ENCODE peak calls at places on chromosomes 3 and 15, in eight cellular contexts. B is mesothelial cell of epicardium, F is pancreas, H is HCT116, N is mucosa of descending colon, M is heart left ventricle, V is fibroblast of lung, C is progenitor cell of endocrine pancreas. D is an unnamed sample.

GRCh38 chr15:75178938-75179772 is 22.5 kb upstream of the C15orf39 start:
- DNase-seq in B (no peak), F (no peak), H (no peak), N (no peak), M (no peak), V (no peak), C (no peak), D (no peak)

GRCh38 chr3:162111861-162112260 is 615.3 kb downstream of the OTOL1 start:
- DNase-seq in B (no peak), F (no peak), H (no peak), N (no peak), M (no peak), V (no peak), C (no peak), D (no peak)

GRCh38 chr3:50612234-50612972 is 829 bp upstream of the CISH start:
- DNase-seq in B (no peak), F (no peak), H (no peak), N (no peak), M (no peak), V (no peak), C (no peak), D (no peak)

GRCh38 chr3:131361464-131362421 is 19.8 kb upstream of the NUDT16 start:
- DNase-seq in B (peak; percentile 27), F (peak; percentile 99), H (peak; percentile 98), N (peak; percentile 96), M (peak; percentile 84), V (peak; percentile 51), C (peak; percentile 83), D (peak; percentile 69)

GRCh38 chr3:42080452-42080872 is 10.7 kb upstream of the TRAK1 start:
- DNase-seq in B (no peak), F (no peak), H (peak; percentile 64), N (no peak), M (no peak), V (peak; percentile 72), C (no peak), D (no peak)

GRCh38 chr15:89101302-89102191 is 13.3 kb downstream of the ABHD2 start:
- DNase-seq in B (no peak), F (peak; percentile 74), H (peak; percentile 87), N (no peak), M (peak; percentile 80), V (peak; percentile 95), C (no peak), D (no peak)

GRCh38 chr3:123732447-123732846 is 147.6 kb upstream of the HACD2 start:
- DNase-seq in B (no peak), F (no peak), H (no peak), N (no peak), M (no peak), V (peak; percentile 90), C (no peak), D (no peak)

GRCh38 chr15:75928680-75929608 is 25.3 kb downstream of the FBXO22 start:
- DNase-seq in B (no peak), F (peak; percentile 34), H (peak; percentile 10), N (no peak), M (no peak), V (peak; percentile 39), C (no peak), D (peak; percentile 59)

GRCh38 chr15:29859293-29859692 is 37.0 kb upstream of the TJP1 start:
- DNase-seq in B (no peak), F (no peak), H (no peak), N (no peak), M (no peak), V (no peak), C (no peak), D (no peak)

GRCh38 chr15:39381517-39381916 is 199.4 kb upstream of the THBS1 start:
- DNase-seq in B (no peak), F (no peak), H (no peak), N (no peak), M (no peak), V (no peak), C (no peak), D (no peak)

GRCh38 chr3:150184426-150185071 is 213.9 kb upstream of the PFN2 start:
- DNase-seq in B (no peak), F (no peak), H (no peak), N (no peak), M (no peak), V (peak; percentile 56), C (no peak), D (no peak)

GRCh38 chr3:37458162-37458895 is 283.9 kb upstream of the LRRFIP2 start:
- DNase-seq in B (no peak), F (no peak), H (no peak), N (peak; percentile 32), M (no peak), V (no peak), C (no peak), D (no peak)

GRCh38 chr15:63173116-63173470 is 15.8 kb upstream of the RPS27L start:
- DNase-seq in B (no peak), F (no peak), H (no peak), N (no peak), M (no peak), V (no peak), C (no peak), D (no peak)

GRCh38 chr3:89113344-89113743 is 5.9 kb downstream of the EPHA3 start:
- DNase-seq in B (no peak), F (no peak), H (no peak), N (no peak), M (no peak), V (no peak), C (no peak), D (no peak)

GRCh38 chr15:40498418-40498817 is 27.6 kb downstream of the CHST14 start:
- DNase-seq in B (no peak), F (no peak), H (no peak), N (no peak), M (no peak), V (peak; percentile 45), C (no peak), D (no peak)

DNA sequence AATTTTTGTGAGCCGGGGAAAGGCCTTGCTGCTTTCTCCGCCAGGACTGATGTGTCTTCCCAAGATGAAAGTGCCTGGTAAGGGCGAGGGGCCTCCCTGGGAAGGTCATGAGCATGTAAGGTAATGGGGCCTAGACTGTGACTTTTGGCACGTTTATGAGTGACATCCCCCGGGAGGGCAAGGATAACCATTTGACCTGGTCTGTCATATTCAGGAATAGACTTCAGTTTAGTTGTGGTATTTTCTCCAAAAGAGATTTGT is 630 bp upstream of the CNBP start:
- DNase-seq in B (no peak), F (no peak), H (no peak), N (no peak), M (no peak), V (no peak), C (peak; percentile 13), D (peak; percentile 25)
- TF ChIP-seq CTCF in B (no peak), F (no peak), H (no peak), N (no peak), M (no peak), V (no peak), C (no peak), D (no peak)

GRCh38 chr3:58099850-58100249 is 91.6 kb downstream of the FLNB start:
- DNase-seq in B (no peak), F (no peak), H (no peak), N (no peak), M (no peak), V (no peak), C (no peak), D (no peak)
- TF ChIP-seq CTCF in B (no peak), F (no peak), H (no peak), N (no peak), M (no peak), V (no peak), C (no peak), D (no peak)

GRCh38 chr3:159860269-159860668 is 128.4 kb upstream of the IL12A start:
- DNase-seq in B (no peak), F (no peak), H (no peak), N (no peak), M (no peak), V (no peak), C (no peak), D (no peak)

GRCh38 chr3:159859424-159859823 is 129.2 kb upstream of the IL12A start:
- DNase-seq in B (no peak), F (no peak), H (no peak), N (no peak), M (no peak), V (no peak), C (no peak), D (no peak)

GRCh38 chr3:159860727-159861126 is 127.9 kb upstream of the IL12A start:
- DNase-seq in B (no peak), F (no peak), H (no peak), N (no peak), M (no peak), V (no peak), C (no peak), D (peak; percentile 61)

GRCh38 chr3:159859836-159860235 is 128.8 kb upstream of the IL12A start:
- DNase-seq in B (no peak), F (no peak), H (no peak), N (no peak), M (no peak), V (no peak), C (no peak), D (no peak)

DNA sequence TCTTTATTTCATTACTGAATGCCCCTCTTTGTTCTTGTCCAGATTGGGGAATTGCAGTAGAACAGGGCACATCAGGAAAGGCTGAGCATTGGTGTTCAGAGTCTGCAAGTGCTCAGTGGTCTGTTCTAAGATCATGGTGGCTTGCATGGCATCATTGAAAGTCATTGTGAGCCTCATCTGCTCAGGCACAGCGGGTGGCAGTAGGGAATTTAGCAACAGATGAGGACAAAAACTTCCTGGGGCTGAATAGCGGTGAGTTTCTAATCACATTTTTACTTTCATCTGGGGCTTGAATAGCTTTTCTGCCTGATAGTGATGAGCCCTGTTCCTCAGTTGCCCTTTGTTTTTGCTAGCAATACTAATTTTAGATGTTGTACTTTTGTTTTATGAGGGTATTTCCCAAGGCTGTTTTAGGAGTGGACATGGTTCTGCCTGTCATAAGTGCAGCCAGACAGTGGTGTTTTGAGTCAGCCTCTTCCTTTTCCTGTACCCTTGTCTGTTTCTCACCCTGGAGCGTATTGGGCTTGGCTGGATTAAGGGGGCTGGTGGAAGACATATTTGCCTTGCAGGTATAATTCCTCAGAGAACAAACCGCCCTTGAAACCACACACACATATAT is 127.2 kb upstream of the IL12A start:
- DNase-seq in B (no peak), F (no peak), H (no peak), N (no peak), M (no peak), V (no peak), C (no peak), D (no peak)
- TF ChIP-seq CTCF in B (no peak), F (no peak), H (no peak), N (no peak), M (no peak), V (no peak), C (no peak), D (no peak)

DNA sequence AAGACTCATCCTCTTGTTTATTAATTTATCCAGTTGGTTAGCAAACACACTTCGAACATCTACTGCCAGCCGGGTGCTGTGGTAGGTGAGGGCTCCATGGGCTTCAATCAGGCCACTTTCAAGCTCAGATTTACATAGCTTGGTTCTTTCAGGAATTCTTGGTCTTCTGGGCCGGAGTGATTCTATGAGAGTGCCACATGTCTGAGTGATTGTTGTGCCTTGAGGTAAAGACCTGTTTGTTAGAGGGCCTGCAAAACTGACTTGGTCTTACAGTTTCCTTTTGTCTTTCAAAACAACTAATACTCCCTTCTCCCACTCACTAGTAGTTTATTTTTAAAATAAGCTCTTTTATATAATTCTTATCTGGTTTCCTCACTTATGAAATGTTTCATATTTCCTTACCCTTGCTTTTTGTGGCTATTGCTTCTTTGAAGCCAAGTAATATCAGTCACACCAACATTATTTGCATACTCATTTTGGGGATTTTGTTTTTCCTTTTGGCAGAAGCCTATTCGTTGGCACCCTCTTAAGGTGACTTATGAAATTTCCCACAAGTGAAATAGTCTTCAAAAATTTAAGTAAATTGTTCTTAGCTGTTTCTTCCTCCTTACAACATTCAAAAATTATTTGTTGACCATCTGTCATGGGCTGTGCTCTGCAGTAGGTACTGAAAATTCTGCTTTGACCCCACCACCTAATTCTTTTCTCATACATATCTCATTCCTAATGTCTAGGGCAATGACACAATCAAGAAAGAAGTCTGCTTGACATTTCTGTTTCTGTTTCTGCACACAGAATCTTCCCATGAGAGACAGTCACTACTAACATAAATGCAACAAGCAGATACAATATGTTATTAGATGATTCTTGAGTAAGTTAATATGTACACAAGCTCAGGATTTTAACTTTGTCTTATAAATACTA is 120.2 kb downstream of the LRRC28 start:
- DNase-seq in B (no peak), F (no peak), H (no peak), N (no peak), M (no peak), V (peak; percentile 30), C (no peak), D (no peak)
- TF ChIP-seq CTCF in B (no peak), F (no peak), H (peak; percentile 16), N (no peak), M (peak; percentile 10), V (no peak), C (no peak), D (no peak)